ENCODE peak calls at places on chromosomes 6 and 20, in six cellular contexts. One of them, this sample, is unnamed. For H3K4me1, the result is how much of the 10 kb centered on the place peaks cover.

GRCh38 chr20:49989234-49990065 is 6.7 kb downstream of the SNAI1 start:
- DNase-seq in fibroblast of lung: peak
- DNase-seq in mesenchymal stem cell: peak
- DNase-seq in stomach: no peak
- DNase-seq in endodermal cell: peak
- DNase-seq in DND-41: no peak
- DNase-seq in this sample: peak

GRCh38 chr6:25835442-25836283 is 3.8 kb upstream of the SLC17A1 start:
- DNase-seq in stomach: no peak
- DNase-seq in mesenchymal stem cell: peak
- DNase-seq in endodermal cell: peak
- DNase-seq in fibroblast of lung: no peak
- DNase-seq in DND-41: no peak
- DNase-seq in this sample: no peak

GRCh38 chr20:5714261-5715041 is 35.8 kb upstream of the SHLD1 start:
- DNase-seq in DND-41: peak
- DNase-seq in stomach: no peak
- DNase-seq in mesenchymal stem cell: peak
- DNase-seq in endodermal cell: peak
- DNase-seq in fibroblast of lung: no peak
- DNase-seq in this sample: no peak

GRCh38 chr6:107542170-107542569 is 52.3 kb downstream of the SOBP start:
- DNase-seq in DND-41: no peak
- DNase-seq in endodermal cell: no peak
- DNase-seq in fibroblast of lung: no peak
- DNase-seq in stomach: no peak
- DNase-seq in mesenchymal stem cell: no peak
- DNase-seq in this sample: no peak

GRCh38 chr6:24799541-24799915 is 811 bp upstream of the ARMH2 start:
- DNase-seq in endodermal cell: no peak
- DNase-seq in stomach: no peak
- DNase-seq in DND-41: no peak
- DNase-seq in fibroblast of lung: no peak
- DNase-seq in mesenchymal stem cell: no peak
- DNase-seq in this sample: no peak

GRCh38 chr20:46699651-46700359 is 9.6 kb upstream of the SLC2A10 start:
- DNase-seq in stomach: no peak
- DNase-seq in DND-41: no peak
- DNase-seq in endodermal cell: peak
- DNase-seq in fibroblast of lung: peak
- DNase-seq in mesenchymal stem cell: peak
- DNase-seq in this sample: peak

GRCh38 chr6:149750136-149750609 is 632 bp downstream of the PCMT1 start:
- DNase-seq in mesenchymal stem cell: peak
- DNase-seq in DND-41: peak
- DNase-seq in fibroblast of lung: peak
- DNase-seq in endodermal cell: peak
- DNase-seq in stomach: peak
- DNase-seq in this sample: peak

GRCh38 chr6:96542702-96543101 is 20.2 kb upstream of the FHL5 start:
- DNase-seq in DND-41: no peak
- DNase-seq in stomach: no peak
- DNase-seq in mesenchymal stem cell: peak
- DNase-seq in fibroblast of lung: peak
- DNase-seq in endodermal cell: no peak
- DNase-seq in this sample: peak

GRCh38 chr6:35024601-35025054 is 116.5 kb downstream of the TCP11 start:
- DNase-seq in stomach: peak
- DNase-seq in DND-41: no peak
- DNase-seq in endodermal cell: peak
- DNase-seq in fibroblast of lung: peak
- DNase-seq in mesenchymal stem cell: peak
- DNase-seq in this sample: no peak

GRCh38 chr20:58753267-58753928 is 60.8 kb downstream of the NPEPL1 start:
- DNase-seq in stomach: no peak
- DNase-seq in fibroblast of lung: no peak
- DNase-seq in DND-41: no peak
- DNase-seq in endodermal cell: peak
- DNase-seq in mesenchymal stem cell: no peak
- DNase-seq in this sample: no peak

GRCh38 chr20:16709017-16709416 is 20.8 kb upstream of the SNRPB2 start:
- DNase-seq in endodermal cell: no peak
- DNase-seq in DND-41: peak
- DNase-seq in fibroblast of lung: no peak
- DNase-seq in mesenchymal stem cell: no peak
- DNase-seq in stomach: no peak
- DNase-seq in this sample: no peak

GRCh38 chr6:116682334-116682712 is 1.3 kb downstream of the KPNA5 start:
- DNase-seq in DND-41: peak
- DNase-seq in mesenchymal stem cell: peak
- DNase-seq in stomach: no peak
- DNase-seq in fibroblast of lung: peak
- DNase-seq in endodermal cell: no peak
- DNase-seq in this sample: no peak

GRCh38 chr6:118708736-118709135 is 57.3 kb upstream of the CEP85L start:
- DNase-seq in DND-41: no peak
- DNase-seq in mesenchymal stem cell: no peak
- DNase-seq in fibroblast of lung: peak
- DNase-seq in endodermal cell: no peak
- DNase-seq in stomach: no peak
- DNase-seq in this sample: no peak

GRCh38 chr6:85756982-85757381 is 114.3 kb upstream of the SYNCRIP start:
- DNase-seq in DND-41: no peak
- DNase-seq in mesenchymal stem cell: peak
- DNase-seq in endodermal cell: no peak
- DNase-seq in stomach: no peak
- DNase-seq in fibroblast of lung: peak
- DNase-seq in this sample: peak

GRCh38 chr20:35561268-35561667 is 19.4 kb downstream of the ERGIC3 start:
- DNase-seq in DND-41: peak
- DNase-seq in endodermal cell: peak
- DNase-seq in fibroblast of lung: peak
- DNase-seq in mesenchymal stem cell: peak
- DNase-seq in stomach: no peak
- DNase-seq in this sample: peak

GRCh38 chr6:16146028-16146427 is 17.1 kb downstream of the MYLIP start:
- DNase-seq in mesenchymal stem cell: no peak
- DNase-seq in fibroblast of lung: no peak
- DNase-seq in endodermal cell: no peak
- DNase-seq in DND-41: no peak
- DNase-seq in stomach: no peak
- DNase-seq in this sample: no peak

GRCh38 chr6:164105705-164106104 is 691.2 kb downstream of the QKI start:
- DNase-seq in mesenchymal stem cell: no peak
- DNase-seq in stomach: no peak
- DNase-seq in fibroblast of lung: no peak
- DNase-seq in DND-41: no peak
- DNase-seq in endodermal cell: no peak
- DNase-seq in this sample: no peak

GRCh38 chr6:134822920-134823430 is 126.9 kb downstream of the ALDH8A1 start:
- DNase-seq in stomach: peak
- DNase-seq in DND-41: no peak
- DNase-seq in fibroblast of lung: peak
- DNase-seq in mesenchymal stem cell: peak
- DNase-seq in endodermal cell: peak
- DNase-seq in this sample: peak

GRCh38 chr6:32852844-32853540 is 512 bp downstream of the TAP1 start:
- DNase-seq in stomach: peak
- DNase-seq in DND-41: peak
- DNase-seq in mesenchymal stem cell: peak
- DNase-seq in fibroblast of lung: peak
- DNase-seq in endodermal cell: no peak
- DNase-seq in this sample: peak

GRCh38 chr20:11235058-11235457 is 561.3 kb upstream of the JAG1 start:
- DNase-seq in DND-41: no peak
- DNase-seq in mesenchymal stem cell: peak
- DNase-seq in stomach: no peak
- DNase-seq in fibroblast of lung: peak
- DNase-seq in endodermal cell: peak
- DNase-seq in this sample: no peak

GRCh38 chr20:1876975-1877603 is 18.1 kb upstream of the SIRPA start:
- DNase-seq in fibroblast of lung: no peak
- DNase-seq in stomach: no peak
- DNase-seq in mesenchymal stem cell: no peak
- DNase-seq in DND-41: no peak
- DNase-seq in endodermal cell: no peak
- DNase-seq in this sample: peak

GRCh38 chr20:35359335-35359997 is 52.3 kb downstream of the UQCC1 start:
- DNase-seq in endodermal cell: no peak
- DNase-seq in mesenchymal stem cell: no peak
- DNase-seq in fibroblast of lung: no peak
- DNase-seq in stomach: no peak
- DNase-seq in DND-41: no peak
- DNase-seq in this sample: no peak

GRCh38 chr20:32964575-32964974 is 39.7 kb downstream of the SUN5 start:
- DNase-seq in DND-41: peak
- DNase-seq in endodermal cell: no peak
- DNase-seq in stomach: no peak
- DNase-seq in mesenchymal stem cell: no peak
- DNase-seq in fibroblast of lung: no peak
- DNase-seq in this sample: no peak

GRCh38 chr20:44572551-44573500 is 9.6 kb upstream of the PKIG start:
- DNase-seq in stomach: no peak
- DNase-seq in DND-41: no peak
- DNase-seq in endodermal cell: no peak
- DNase-seq in mesenchymal stem cell: peak
- DNase-seq in fibroblast of lung: peak
- DNase-seq in this sample: peak

GRCh38 chr20:58048096-58048702 is 180.3 kb downstream of the ANKRD60 start:
- DNase-seq in mesenchymal stem cell: no peak
- DNase-seq in DND-41: peak
- DNase-seq in fibroblast of lung: peak
- DNase-seq in stomach: no peak
- DNase-seq in endodermal cell: peak
- DNase-seq in this sample: peak

DNA sequence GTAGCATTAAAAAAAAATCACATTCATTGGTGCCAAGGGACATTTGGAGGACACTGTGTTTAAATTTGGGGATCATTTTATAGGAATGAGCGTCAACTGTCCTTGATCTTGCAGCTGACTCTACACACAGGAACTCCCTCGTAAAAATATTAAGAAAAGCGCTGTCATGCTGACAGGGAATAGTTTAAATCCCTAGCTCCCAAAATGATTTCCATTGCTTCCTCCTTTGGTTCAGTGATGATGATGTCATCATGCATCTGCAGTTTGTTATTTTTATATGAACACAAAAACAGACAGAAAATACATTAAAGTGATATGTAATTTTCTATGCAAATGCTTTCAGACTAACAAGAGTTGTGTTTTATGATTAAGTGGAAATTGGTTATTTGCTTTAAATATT is 275.6 kb downstream of the BTBD9 start:
- DNase-seq in fibroblast of lung: no peak
- DNase-seq in stomach: no peak
- DNase-seq in mesenchymal stem cell: no peak
- DNase-seq in endodermal cell: no peak
- DNase-seq in DND-41: no peak
- DNase-seq in this sample: no peak
- H3K4me1 ChIP-seq in fibroblast of lung: under half
- H3K4me1 ChIP-seq in stomach: under half
- H3K4me1 ChIP-seq in mesenchymal stem cell: under half
- H3K4me1 ChIP-seq in endodermal cell: under half
- H3K4me1 ChIP-seq in DND-41: under half
- H3K4me1 ChIP-seq in this sample: under half

GRCh38 chr6:13427838-13428527 is 59.4 kb downstream of the GFOD1 start:
- DNase-seq in DND-41: no peak
- DNase-seq in stomach: peak
- DNase-seq in endodermal cell: peak
- DNase-seq in fibroblast of lung: no peak
- DNase-seq in mesenchymal stem cell: no peak
- DNase-seq in this sample: peak

GRCh38 chr6:13427346-13427745 is 60.1 kb downstream of the GFOD1 start:
- DNase-seq in DND-41: no peak
- DNase-seq in stomach: no peak
- DNase-seq in fibroblast of lung: no peak
- DNase-seq in mesenchymal stem cell: no peak
- DNase-seq in endodermal cell: peak
- DNase-seq in this sample: no peak

GRCh38 chr6:13431059-13431656 is 56.2 kb downstream of the GFOD1 start:
- DNase-seq in DND-41: no peak
- DNase-seq in endodermal cell: no peak
- DNase-seq in mesenchymal stem cell: no peak
- DNase-seq in fibroblast of lung: no peak
- DNase-seq in stomach: no peak
- DNase-seq in this sample: no peak

GRCh38 chr6:13428528-13429405 is 58.6 kb downstream of the GFOD1 start:
- DNase-seq in mesenchymal stem cell: no peak
- DNase-seq in stomach: no peak
- DNase-seq in fibroblast of lung: no peak
- DNase-seq in endodermal cell: no peak
- DNase-seq in DND-41: no peak
- DNase-seq in this sample: peak

DNA sequence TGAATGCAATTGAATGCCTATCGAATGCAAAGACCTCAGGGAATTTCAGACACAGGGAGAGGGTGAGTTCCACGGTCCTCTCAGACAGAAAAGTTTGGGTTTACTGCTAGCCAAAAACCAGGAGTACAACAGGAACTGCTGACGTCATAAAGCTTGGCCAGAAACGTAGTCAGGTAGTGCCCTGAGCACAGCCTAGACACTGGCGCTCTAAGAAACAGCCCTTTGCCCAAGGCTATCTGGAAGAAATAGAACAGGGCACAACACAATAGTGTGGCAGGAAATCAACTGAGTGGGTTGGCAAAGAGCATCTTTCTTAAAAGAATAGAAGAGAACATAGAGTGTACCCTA is 58.0 kb downstream of the GFOD1 start:
- DNase-seq in endodermal cell: no peak
- DNase-seq in mesenchymal stem cell: no peak
- DNase-seq in stomach: no peak
- DNase-seq in fibroblast of lung: no peak
- DNase-seq in DND-41: no peak
- DNase-seq in this sample: no peak
- H3K4me1 ChIP-seq in endodermal cell: under half
- H3K4me1 ChIP-seq in mesenchymal stem cell: under half
- H3K4me1 ChIP-seq in stomach: under half
- H3K4me1 ChIP-seq in fibroblast of lung: under half
- H3K4me1 ChIP-seq in DND-41: under half
- H3K4me1 ChIP-seq in this sample: half or more

GRCh38 chr20:17959257-17959627 is 9.4 kb downstream of the SNX5 start:
- DNase-seq in stomach: no peak
- DNase-seq in DND-41: no peak
- DNase-seq in mesenchymal stem cell: no peak
- DNase-seq in fibroblast of lung: no peak
- DNase-seq in endodermal cell: no peak
- DNase-seq in this sample: no peak
- H3K4me1 ChIP-seq in stomach: half or more
- H3K4me1 ChIP-seq in DND-41: half or more
- H3K4me1 ChIP-seq in mesenchymal stem cell: under half
- H3K4me1 ChIP-seq in fibroblast of lung: under half
- H3K4me1 ChIP-seq in endodermal cell: under half
- H3K4me1 ChIP-seq in this sample: half or more

DNA sequence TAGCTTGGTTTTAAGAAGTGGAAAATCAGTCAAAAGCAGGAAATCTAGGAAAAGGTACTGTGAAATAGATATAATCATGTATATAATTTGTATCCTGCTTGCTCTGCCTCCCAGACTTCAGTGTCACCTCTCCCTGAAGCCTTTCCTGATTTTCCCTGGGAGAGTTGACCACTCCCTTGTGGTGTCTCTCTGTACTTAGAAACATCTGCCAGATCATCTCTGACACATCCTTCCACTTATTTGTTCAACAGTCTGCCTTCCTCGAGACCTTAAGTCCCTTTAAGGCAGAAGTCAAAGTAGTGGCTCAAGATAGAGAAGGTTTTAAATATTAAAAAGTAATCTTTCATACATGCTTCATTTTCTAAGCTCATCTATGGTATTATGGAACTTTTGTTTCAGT is 236.5 kb downstream of the CDKAL1 start:
- DNase-seq in endodermal cell: no peak
- DNase-seq in mesenchymal stem cell: no peak
- DNase-seq in stomach: no peak
- DNase-seq in fibroblast of lung: peak
- DNase-seq in DND-41: no peak
- DNase-seq in this sample: no peak
- H3K4me1 ChIP-seq in endodermal cell: under half
- H3K4me1 ChIP-seq in mesenchymal stem cell: under half
- H3K4me1 ChIP-seq in stomach: under half
- H3K4me1 ChIP-seq in fibroblast of lung: under half
- H3K4me1 ChIP-seq in DND-41: under half
- H3K4me1 ChIP-seq in this sample: under half

This sample was measured in Karpas-422.